ENCODE peak calls at places on chromosomes 13 and 19, in eight cellular contexts. J is naive thymus-derived CD8-positive, alpha-beta T cell; U is A549; Q is T-helper 2 cell; H is GM03348; X is stimulated activated CD4-positive, alpha-beta T cell treated with anti-CD3 and anti-CD28 coated beads, Interleukin-4, amount 100 ng/mL, for 4 hours; B is A172; O is stimulated activated CD8-positive, alpha-beta memory T cell treated with anti-CD3 and anti-CD28 coated beads, Interleukin-12 subunit alpha, Interleukin-12 subunit beta, amount 100 ng/mL, for 4 hours. E is an unnamed sample.

GRCh38 chr13:51684076-51684475 is 99.8 kb downstream of the WDFY2 start:
- DNase-seq in J (no peak), U (no peak), Q (no peak), H (peak), X (no peak), B (no peak), O (no peak), E (no peak)

GRCh38 chr19:28521169-28521568 is 691.8 kb downstream of the UQCRFS1 start:
- DNase-seq in J (no peak), U (no peak), Q (no peak), H (no peak), X (no peak), B (no peak), O (no peak), E (no peak)

GRCh38 chr13:48000559-48001126 is 430 bp downstream of the SUCLA2 start:
- DNase-seq in J (no peak), U (peak), Q (no peak), H (peak), X (no peak), B (no peak), O (no peak), E (no peak)

GRCh38 chr19:13036366-13036976 is 41.2 kb downstream of the NFIX start:
- DNase-seq in J (no peak), U (no peak), Q (no peak), H (peak), X (no peak), B (peak), O (no peak), E (no peak)

GRCh38 chr13:49667773-49668172 is 23.5 kb downstream of the EBPL start:
- DNase-seq in J (no peak), U (no peak), Q (no peak), H (peak), X (no peak), B (peak), O (no peak), E (no peak)

GRCh38 chr19:49071860-49072547 is 495 bp downstream of the KCNA7 start:
- DNase-seq in J (no peak), U (no peak), Q (peak), H (no peak), X (peak), B (no peak), O (no peak), E (no peak)

GRCh38 chr19:44847144-44848035 is 1.3 kb downstream of the NECTIN2 start:
- DNase-seq in J (no peak), U (peak), Q (no peak), H (peak), X (no peak), B (peak), O (no peak), E (no peak)

GRCh38 chr13:47588676-47589075 is 412.4 kb downstream of the SUCLA2 start:
- DNase-seq in J (no peak), U (no peak), Q (no peak), H (no peak), X (no peak), B (no peak), O (no peak), E (no peak)

GRCh38 chr19:57110592-57111328 is 9.0 kb upstream of the USP29 start:
- DNase-seq in J (no peak), U (no peak), Q (peak), H (no peak), X (no peak), B (no peak), O (no peak), E (no peak)

GRCh38 chr19:52398091-52398461 is 427 bp downstream of the ZNF528 start:
- DNase-seq in J (no peak), U (no peak), Q (no peak), H (peak), X (no peak), B (no peak), O (no peak), E (no peak)